ENCODE peak calls at places on chromosome 1, in seven cellular contexts. C is T47D, J is astrocyte of the spinal cord, V is foreskin fibroblast, W is activated T-helper 1 cell treated with Interleukin-2 at 50 U/mL for 16 hours, E is epithelial cell of esophagus, A is left ventricle myocardium superior. G is an unnamed sample.

GRCh38 chr1:53341521-53341895 is 13.6 kb upstream of the LRP8 start:
- DNase-seq in A (no peak), C (no peak), W (no peak), V (no peak), J (no peak), E (no peak), G (no peak)

GRCh38 chr1:91872560-91873081 is 13.3 kb downstream of the TGFBR3 start:
- DNase-seq in E (peak; percentile 73), C (peak; percentile 8), V (no peak), J (peak; percentile 55), A (no peak), W (no peak), G (no peak)

GRCh38 chr1:59979551-59980070 is 53.0 kb upstream of the CYP2J2 start:
- DNase-seq in W (no peak), C (no peak), A (no peak), V (no peak), J (no peak), E (no peak), G (no peak)

GRCh38 chr1:69737527-69738176 is 169.9 kb downstream of the LRRC7 start:
- DNase-seq in J (peak; percentile 78), W (no peak), A (no peak), V (peak; percentile 79), C (peak; percentile 78), E (peak; percentile 81), G (peak; percentile 78)

GRCh38 chr1:14027099-14027498 is 327.1 kb downstream of the PRDM2 start:
- DNase-seq in W (no peak), A (no peak), C (no peak), V (no peak), E (no peak), J (no peak), G (peak; percentile 54)

GRCh38 chr1:199302554-199302953 is 663.7 kb downstream of the PTPRC start:
- DNase-seq in W (no peak), V (peak; percentile 62), C (no peak), E (peak; percentile 76), A (no peak), J (no peak), G (no peak)

GRCh38 chr1:93616221-93616995 is 65.2 kb downstream of the BCAR3 start:
- DNase-seq in W (no peak), A (no peak), J (no peak), E (peak; percentile 36), V (no peak), C (no peak), G (no peak)

GRCh38 chr1:216723274-216723780 is at the start of gene ESRRG:
- DNase-seq in J (peak; percentile 39), V (peak; percentile 21), E (peak; percentile 25), A (peak; percentile 83), W (no peak), C (peak; percentile 31), G (peak; percentile 42)

GRCh38 chr1:22778408-22778807 is 67.8 kb downstream of the EPHB2 start:
- DNase-seq in V (no peak), E (no peak), W (no peak), C (no peak), A (no peak), J (no peak), G (no peak)

G was measured in Ammon's horn.